ENCODE peak calls at places on chromosomes 6 and 20, in nine cellular contexts. B is mammary epithelial cell, X is AG10803, T is thoracic aorta, W is tibial artery, D is left ventricle myocardium inferior, H is sigmoid colon, Q is cardiac muscle cell, E is upper lobe of right lung. S is an unnamed sample.

GRCh38 chr6:112004397-112005341 is 49.2 kb upstream of the CCN6 start:
- DNase-seq in H (peak), T (no peak), B (no peak), E (no peak), Q (no peak), D (peak), X (peak), W (peak), S (no peak)

GRCh38 chr6:132490024-132490423 is 22.9 kb downstream of the STX7 start:
- DNase-seq in B (no peak), W (peak), Q (peak), H (peak), X (peak), T (no peak), E (no peak), D (no peak), S (no peak)

GRCh38 chr20:38727602-38728236 is 3.4 kb downstream of the SLC32A1 start:
- DNase-seq in T (no peak), Q (no peak), H (no peak), D (no peak), W (no peak), B (no peak), E (no peak), X (no peak), S (no peak)

GRCh38 chr20:11274137-11274536 is 600.3 kb upstream of the JAG1 start:
- DNase-seq in T (no peak), D (no peak), W (peak), E (no peak), Q (peak), B (peak), H (no peak), X (peak), S (peak)

GRCh38 chr6:41428995-41429417 is 93.6 kb downstream of the NCR2 start:
- DNase-seq in T (no peak), W (peak), E (no peak), X (peak), B (peak), Q (peak), D (peak), H (peak), S (no peak)

GRCh38 chr6:41723178-41723935 is 12.1 kb downstream of the TFEB start:
- DNase-seq in W (peak), B (peak), E (peak), X (peak), T (peak), D (peak), H (peak), Q (peak), S (peak)

GRCh38 chr6:111381126-111381525 is 101.9 kb downstream of the REV3L start:
- DNase-seq in Q (no peak), D (no peak), X (no peak), T (no peak), W (no peak), B (no peak), H (no peak), E (no peak), S (no peak)

GRCh38 chr20:46352370-46352938 is 44.2 kb upstream of the CDH22 start:
- DNase-seq in H (no peak), T (no peak), X (no peak), B (no peak), E (no peak), W (no peak), D (no peak), Q (no peak), S (no peak)

GRCh38 chr20:32199006-32199405 is 8.5 kb downstream of the PLAGL2 start:
- DNase-seq in W (no peak), Q (no peak), B (no peak), E (no peak), D (no peak), H (no peak), X (no peak), T (no peak), S (no peak)

GRCh38 chr20:61515922-61516321 is 263.9 kb downstream of the CDH4 start:
- DNase-seq in X (no peak), Q (no peak), H (no peak), B (no peak), W (no peak), D (no peak), T (no peak), E (no peak), S (no peak)

GRCh38 chr20:59484228-59484627 is 120.1 kb upstream of the PHACTR3 start:
- DNase-seq in W (no peak), B (no peak), T (no peak), Q (no peak), D (no peak), X (no peak), E (peak), H (no peak), S (no peak)

GRCh38 chr20:38373231-38373867 is 27.1 kb downstream of the LBP start:
- DNase-seq in T (no peak), X (no peak), B (no peak), H (no peak), W (peak), E (no peak), Q (peak), D (no peak), S (no peak)

GRCh38 chr20:17936791-17937687 is 31.6 kb downstream of the SNX5 start:
- DNase-seq in X (peak), W (peak), H (peak), E (no peak), D (peak), B (no peak), Q (peak), T (no peak), S (no peak)

GRCh38 chr6:124961468-124961783 is 811 bp upstream of the RNF217 start:
- DNase-seq in Q (no peak), E (no peak), X (no peak), D (no peak), W (no peak), T (no peak), H (no peak), B (no peak), S (no peak)

GRCh38 chr6:124961784-124962611 is at the start of gene RNF217:
- DNase-seq in B (peak), W (peak), E (peak), Q (peak), T (peak), D (peak), X (peak), H (peak), S (peak)

GRCh38 chr6:124964084-124964763 is 2.0 kb downstream of the RNF217 start:
- DNase-seq in Q (peak), D (no peak), W (peak), H (peak), E (no peak), B (no peak), T (no peak), X (peak), S (peak)

GRCh38 chr6:124963416-124964083 is 1.3 kb downstream of the RNF217 start:
- DNase-seq in B (no peak), W (no peak), Q (peak), E (no peak), T (no peak), X (peak), D (no peak), H (no peak), S (peak)

DNA sequence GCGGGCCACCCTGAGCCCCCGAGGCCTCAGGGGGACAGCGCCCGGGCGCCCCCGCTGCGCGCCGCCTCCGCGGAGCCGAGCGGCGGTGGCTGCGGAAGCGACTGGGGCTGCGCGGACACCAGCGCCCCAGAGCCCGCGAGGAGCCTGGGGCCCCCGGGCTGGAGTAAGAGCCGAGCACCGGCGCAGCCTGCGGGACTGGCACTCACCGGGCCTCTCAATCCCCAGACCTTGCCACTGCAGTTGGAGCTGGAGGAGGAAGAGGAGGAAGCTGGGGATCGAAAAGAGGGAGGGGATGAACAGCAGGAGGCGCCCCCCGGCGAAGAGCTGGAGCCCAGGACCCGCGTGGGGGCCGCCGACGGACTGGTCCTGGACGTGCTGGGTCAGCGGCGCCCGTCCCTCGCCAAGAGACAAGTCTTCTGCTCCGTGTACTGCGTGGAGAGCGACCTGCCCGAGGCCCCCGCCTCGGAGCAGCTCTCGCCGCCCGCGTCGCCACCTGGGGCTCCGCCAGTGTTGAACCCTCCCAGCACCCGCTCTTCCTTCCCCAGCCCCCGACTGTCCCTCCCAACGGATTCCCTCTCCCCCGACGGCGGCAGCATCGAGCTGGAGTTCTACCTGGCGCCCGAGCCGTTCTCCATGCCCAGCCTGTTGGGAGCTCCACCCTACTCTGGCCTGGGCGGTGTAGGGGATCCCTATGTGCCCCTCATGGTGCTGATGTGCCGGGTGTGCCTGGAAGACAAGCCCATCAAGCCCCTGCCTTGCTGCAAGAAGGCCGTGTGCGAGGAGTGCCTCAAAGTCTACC is 579 bp downstream of the RNF217 start:
- DNase-seq in B (peak), T (no peak), W (peak), H (peak), E (peak), X (peak), Q (peak), D (peak), S (peak)
- TF ChIP-seq CTCF in B (peak), T (peak), W (no peak), H (no peak), E (peak), X (peak), Q (peak), D (peak), S (no peak)

DNA sequence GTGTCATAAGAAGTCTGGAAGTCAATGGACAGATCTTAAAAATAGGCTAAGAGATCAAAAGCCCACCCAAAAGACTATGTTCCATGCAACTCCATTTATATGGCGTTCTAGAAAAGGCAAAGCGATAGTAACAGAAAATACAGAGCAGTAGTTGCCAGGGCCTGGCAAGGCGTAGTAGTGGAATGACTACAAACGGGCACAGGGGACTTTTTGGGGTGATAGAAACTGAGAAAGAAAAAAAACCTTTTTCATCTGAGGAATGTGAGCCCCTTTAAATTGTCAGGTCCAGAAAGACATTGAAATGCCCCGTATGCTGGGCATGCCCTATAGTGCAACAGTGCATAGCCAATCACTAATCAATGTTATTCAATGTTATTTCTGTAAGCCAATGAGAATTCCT is 47.2 kb upstream of the FAM50B start:
- DNase-seq in W (no peak), X (no peak), B (no peak), H (no peak), E (no peak), D (no peak), Q (no peak), T (no peak), S (no peak)
- H3K4me3 ChIP-seq in W (no peak), X (no peak), B (no peak), H (no peak), E (no peak), D (no peak), Q (no peak), T (no peak), S (no peak)

GRCh38 chr20:13610205-13610604 is 28.5 kb downstream of the TASP1 start:
- DNase-seq in W (no peak), D (no peak), B (no peak), Q (peak), H (no peak), X (no peak), E (no peak), T (no peak), S (no peak)
- TF ChIP-seq CTCF in W (no peak), D (no peak), B (no peak), Q (no peak), H (no peak), X (no peak), E (no peak), T (no peak), S (no peak)

GRCh38 chr6:71082033-71082620 is 125.3 kb upstream of the B3GAT2 start:
- DNase-seq in Q (peak), W (no peak), D (no peak), E (no peak), H (no peak), X (peak), B (no peak), T (no peak), S (no peak)
- H3K4me3 ChIP-seq in Q (no peak), W (peak), D (peak), E (peak), H (peak), X (peak), B (no peak), T (peak), S (no peak)

DNA sequence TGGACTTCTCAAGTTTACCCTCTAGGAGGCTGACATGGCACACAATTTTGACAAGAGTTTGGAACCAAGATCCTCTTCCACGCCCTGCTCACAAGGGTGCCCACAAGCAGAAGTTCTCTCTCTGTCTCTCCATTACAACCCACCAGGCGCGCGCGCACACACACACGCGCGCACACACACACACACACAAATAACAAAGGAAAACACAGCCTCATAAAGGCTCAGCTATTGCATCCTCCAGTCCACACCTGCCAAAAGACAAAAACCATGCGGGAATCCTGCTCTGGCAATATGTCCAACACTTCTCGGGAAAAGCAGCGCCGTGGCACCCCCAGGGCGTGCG is 870 bp downstream of the PAK5 start:
- DNase-seq in E (no peak), X (no peak), H (no peak), Q (no peak), T (no peak), B (peak), W (no peak), D (no peak), S (no peak)
- TF ChIP-seq CTCF in E (no peak), X (no peak), H (no peak), Q (no peak), T (no peak), B (peak), W (no peak), D (no peak), S (no peak)

GRCh38 chr6:104956663-104957294 is at the start of gene LIN28B:
- DNase-seq in B (no peak), E (no peak), D (no peak), W (no peak), T (no peak), X (no peak), H (no peak), Q (no peak), S (no peak)

GRCh38 chr6:104955927-104956662 is 812 bp upstream of the LIN28B start:
- DNase-seq in Q (no peak), E (no peak), B (no peak), X (no peak), H (no peak), D (no peak), T (no peak), W (no peak), S (no peak)

GRCh38 chr6:104958178-104958520 is 1.2 kb downstream of the LIN28B start:
- DNase-seq in B (no peak), D (no peak), X (no peak), Q (no peak), T (no peak), W (no peak), E (no peak), H (no peak), S (no peak)

GRCh38 chr6:104958720-104959452 is 2.0 kb downstream of the LIN28B start:
- DNase-seq in T (no peak), W (no peak), H (no peak), X (no peak), B (no peak), E (no peak), Q (no peak), D (no peak), S (no peak)

GRCh38 chr6:104957301-104958177 is 632 bp downstream of the LIN28B start:
- DNase-seq in D (no peak), H (no peak), E (no peak), B (no peak), T (no peak), Q (no peak), X (no peak), W (no peak), S (no peak)
- H3K4me3 ChIP-seq in D (no peak), H (no peak), E (no peak), B (no peak), T (no peak), Q (peak), X (no peak), W (no peak), S (no peak)

GRCh38 chr6:12923644-12924235 is 207.2 kb downstream of the PHACTR1 start:
- DNase-seq in E (no peak), H (no peak), W (no peak), Q (no peak), B (no peak), T (no peak), X (no peak), D (no peak), S (peak)
- TF ChIP-seq CTCF in E (no peak), H (no peak), W (no peak), Q (no peak), B (no peak), T (no peak), X (no peak), D (no peak), S (no peak)

GRCh38 chr6:2245954-2246863 is 804 bp upstream of the GMDS start:
- DNase-seq in D (peak), B (peak), E (peak), Q (peak), T (no peak), W (peak), H (peak), X (peak), S (peak)

GRCh38 chr6:2247664-2248063 is 2.3 kb upstream of the GMDS start:
- DNase-seq in E (no peak), X (no peak), T (no peak), Q (no peak), B (no peak), D (no peak), H (no peak), W (no peak), S (no peak)

GRCh38 chr6:2244261-2245102 is 923 bp downstream of the GMDS start:
- DNase-seq in H (no peak), D (no peak), W (no peak), Q (peak), E (no peak), T (no peak), B (peak), X (no peak), S (peak)

GRCh38 chr6:2242311-2242710 is 3.1 kb downstream of the GMDS start:
- DNase-seq in T (no peak), H (no peak), W (no peak), E (no peak), B (no peak), X (no peak), Q (no peak), D (no peak), S (no peak)

GRCh38 chr6:2245103-2245953 is at the start of gene GMDS:
- DNase-seq in X (peak), W (peak), D (peak), H (peak), B (peak), Q (peak), E (peak), T (peak), S (peak)
- H3K4me3 ChIP-seq in X (peak), W (peak), D (peak), H (peak), B (peak), Q (peak), E (peak), T (peak), S (peak)

GRCh38 chr6:32845381-32845884 is 1.6 kb upstream of the PSMB8 start:
- DNase-seq in T (no peak), D (no peak), B (no peak), X (no peak), H (peak), Q (no peak), E (no peak), W (no peak), S (no peak)

GRCh38 chr6:32842690-32843089 is 1.2 kb downstream of the PSMB8 start:
- DNase-seq in E (no peak), X (no peak), H (peak), T (no peak), D (no peak), W (no peak), Q (no peak), B (no peak), S (no peak)

GRCh38 chr6:32844839-32845372 is 1.1 kb upstream of the PSMB8 start:
- DNase-seq in Q (no peak), X (no peak), T (no peak), D (no peak), W (no peak), B (no peak), E (no peak), H (no peak), S (no peak)

GRCh38 chr6:32843321-32843978 is 397 bp downstream of the PSMB8 start:
- DNase-seq in X (no peak), T (no peak), E (no peak), H (no peak), D (no peak), B (no peak), W (no peak), Q (no peak), S (no peak)

GRCh38 chr6:32843979-32844838 is at the start of gene PSMB8:
- DNase-seq in Q (peak), E (peak), D (peak), T (peak), X (peak), B (peak), W (peak), H (peak), S (peak)
- TF ChIP-seq CTCF in Q (peak), E (peak), D (peak), T (no peak), X (peak), B (peak), W (peak), H (no peak), S (peak)

GRCh38 chr6:26033942-26034354 is 53.3 kb upstream of the HFE start:
- DNase-seq in Q (no peak), W (no peak), T (no peak), X (no peak), H (no peak), D (no peak), B (no peak), E (no peak), S (no peak)
- H3K4me3 ChIP-seq in Q (peak), W (peak), T (peak), X (peak), H (peak), D (peak), B (peak), E (peak), S (peak)

S was measured in epithelial cell of esophagus.